ENCODE peak calls at places on chromosomes 7 and 10, in four cellular contexts. One of them, this sample, is unnamed.

GRCh38 chr7:28151965-28152364 is 28.6 kb downstream of the JAZF1 start:
- DNase-seq in tibial nerve: no peak
- DNase-seq in hepatocyte: no peak
- DNase-seq in aorta: no peak
- DNase-seq in this sample: no peak

GRCh38 chr7:157112706-157113105 is 26.0 kb upstream of the UBE3C start:
- DNase-seq in tibial nerve: no peak
- DNase-seq in aorta: no peak
- DNase-seq in hepatocyte: no peak
- DNase-seq in this sample: no peak

GRCh38 chr10:10814103-10814502 is 203.6 kb upstream of the CELF2 start:
- DNase-seq in aorta: no peak
- DNase-seq in hepatocyte: no peak
- DNase-seq in tibial nerve: no peak
- DNase-seq in this sample: no peak

GRCh38 chr10:28939352-28940157 is 262.2 kb downstream of the BAMBI start:
- DNase-seq in tibial nerve: peak; percentile 68
- DNase-seq in hepatocyte: peak; percentile 93
- DNase-seq in aorta: peak; percentile 83
- DNase-seq in this sample: peak; percentile 68

GRCh38 chr7:132117181-132117580 is 459.1 kb downstream of the PLXNA4 start:
- DNase-seq in tibial nerve: no peak
- DNase-seq in aorta: no peak
- DNase-seq in hepatocyte: peak; percentile 27
- DNase-seq in this sample: no peak

GRCh38 chr7:30750574-30751256 is 1.2 kb upstream of the INMT start:
- DNase-seq in tibial nerve: peak; percentile 54
- DNase-seq in hepatocyte: peak; percentile 45
- DNase-seq in aorta: peak; percentile 86
- DNase-seq in this sample: peak; percentile 75

GRCh38 chr10:99854860-99855259 is 72.4 kb downstream of the ABCC2 start:
- DNase-seq in hepatocyte: peak; percentile 59
- DNase-seq in aorta: no peak
- DNase-seq in tibial nerve: peak; percentile 41
- DNase-seq in this sample: no peak

GRCh38 chr10:43250925-43251663 is 15.8 kb downstream of the RASGEF1A start:
- DNase-seq in tibial nerve: no peak
- DNase-seq in aorta: no peak
- DNase-seq in hepatocyte: no peak
- DNase-seq in this sample: peak; percentile 49

GRCh38 chr7:106534271-106534846 is 126.6 kb downstream of the CCDC71L start:
- DNase-seq in aorta: no peak
- DNase-seq in hepatocyte: no peak
- DNase-seq in tibial nerve: no peak
- DNase-seq in this sample: no peak

GRCh38 chr10:79200346-79200745 is 131.6 kb downstream of the ZMIZ1 start:
- DNase-seq in hepatocyte: no peak
- DNase-seq in tibial nerve: no peak
- DNase-seq in aorta: no peak
- DNase-seq in this sample: no peak

GRCh38 chr10:48693206-48693605 is 8.5 kb downstream of the WDFY4 start:
- DNase-seq in tibial nerve: no peak
- DNase-seq in hepatocyte: no peak
- DNase-seq in aorta: no peak
- DNase-seq in this sample: no peak

GRCh38 chr10:119480667-119481066 is 61.9 kb downstream of the RGS10 start:
- DNase-seq in hepatocyte: no peak
- DNase-seq in tibial nerve: no peak
- DNase-seq in aorta: no peak
- DNase-seq in this sample: no peak

GRCh38 chr10:8498881-8499280 is 444.4 kb downstream of the GATA3 start:
- DNase-seq in tibial nerve: no peak
- DNase-seq in hepatocyte: no peak
- DNase-seq in aorta: no peak
- DNase-seq in this sample: no peak

GRCh38 chr7:27784399-27785053 is 44.6 kb downstream of the TAX1BP1 start:
- DNase-seq in hepatocyte: peak; percentile 59
- DNase-seq in tibial nerve: peak; percentile 14
- DNase-seq in aorta: no peak
- DNase-seq in this sample: no peak

GRCh38 chr7:104980969-104981670 is 32.9 kb upstream of the KMT2E start:
- DNase-seq in aorta: no peak
- DNase-seq in hepatocyte: peak; percentile 81
- DNase-seq in tibial nerve: no peak
- DNase-seq in this sample: no peak

GRCh38 chr7:79529214-79529895 is 75.9 kb upstream of the MAGI2 start:
- DNase-seq in aorta: no peak
- DNase-seq in hepatocyte: no peak
- DNase-seq in tibial nerve: no peak
- DNase-seq in this sample: no peak

GRCh38 chr10:110426294-110427153 is 71.2 kb upstream of the DUSP5 start:
- DNase-seq in aorta: peak; percentile 77
- DNase-seq in hepatocyte: no peak
- DNase-seq in tibial nerve: peak; percentile 55
- DNase-seq in this sample: peak; percentile 42

GRCh38 chr7:136114966-136115762 is 138.0 kb upstream of the MTPN start:
- DNase-seq in aorta: no peak
- DNase-seq in tibial nerve: no peak
- DNase-seq in hepatocyte: peak; percentile 61
- DNase-seq in this sample: no peak

GRCh38 chr7:80588591-80588990 is 49.9 kb upstream of the CD36 start:
- DNase-seq in aorta: no peak
- DNase-seq in hepatocyte: no peak
- DNase-seq in tibial nerve: no peak
- DNase-seq in this sample: no peak

GRCh38 chr7:19106308-19107141 is 10.9 kb downstream of the TWIST1 start:
- DNase-seq in tibial nerve: no peak
- DNase-seq in hepatocyte: no peak
- DNase-seq in aorta: peak; percentile 75
- DNase-seq in this sample: no peak

GRCh38 chr10:108902491-108903250 is 1020.6 kb downstream of the XPNPEP1 start:
- DNase-seq in hepatocyte: no peak
- DNase-seq in aorta: no peak
- DNase-seq in tibial nerve: no peak
- DNase-seq in this sample: no peak

GRCh38 chr7:106947244-106947728 is 82.2 kb downstream of the PIK3CG start:
- DNase-seq in hepatocyte: peak; percentile 77
- DNase-seq in aorta: no peak
- DNase-seq in tibial nerve: peak; percentile 77
- DNase-seq in this sample: no peak

GRCh38 chr7:46352335-46352954 is 431.4 kb upstream of the IGFBP3 start:
- DNase-seq in tibial nerve: peak; percentile 49
- DNase-seq in hepatocyte: peak; percentile 68
- DNase-seq in aorta: no peak
- DNase-seq in this sample: no peak

GRCh38 chr10:17348111-17349008 is 106.0 kb downstream of the ST8SIA6 start:
- DNase-seq in tibial nerve: peak; percentile 10
- DNase-seq in aorta: peak; percentile 90
- DNase-seq in hepatocyte: peak; percentile 17
- DNase-seq in this sample: no peak

GRCh38 chr10:107103174-107104025 is 61.1 kb downstream of the SORCS1 start:
- DNase-seq in aorta: no peak
- DNase-seq in hepatocyte: no peak
- DNase-seq in tibial nerve: no peak
- DNase-seq in this sample: no peak

GRCh38 chr10:47190802-47191450 is 109.1 kb upstream of the GDF10 start:
- DNase-seq in tibial nerve: no peak
- DNase-seq in hepatocyte: no peak
- DNase-seq in aorta: no peak
- DNase-seq in this sample: no peak

GRCh38 chr7:82264752-82265305 is 178.7 kb downstream of the CACNA2D1 start:
- DNase-seq in hepatocyte: no peak
- DNase-seq in tibial nerve: no peak
- DNase-seq in aorta: no peak
- DNase-seq in this sample: no peak

GRCh38 chr7:82816272-82816671 is 346.4 kb downstream of the PCLO start:
- DNase-seq in aorta: no peak
- DNase-seq in tibial nerve: no peak
- DNase-seq in hepatocyte: no peak
- DNase-seq in this sample: no peak

GRCh38 chr7:5494683-5495561 is 71.3 kb upstream of the TNRC18 start:
- DNase-seq in tibial nerve: peak; percentile 68
- DNase-seq in aorta: peak; percentile 92
- DNase-seq in hepatocyte: peak; percentile 92
- DNase-seq in this sample: peak; percentile 89

GRCh38 chr10:120962386-120963052 is 111.4 kb downstream of the WDR11 start:
- DNase-seq in tibial nerve: no peak
- DNase-seq in aorta: no peak
- DNase-seq in hepatocyte: no peak
- DNase-seq in this sample: no peak
- H3K4me3 ChIP-seq in tibial nerve: no peak overlapping the region
- H3K4me3 ChIP-seq in aorta: no peak overlapping the region
- H3K4me3 ChIP-seq in hepatocyte: no peak overlapping the region
- H3K4me3 ChIP-seq in this sample: no peak overlapping the region

DNA sequence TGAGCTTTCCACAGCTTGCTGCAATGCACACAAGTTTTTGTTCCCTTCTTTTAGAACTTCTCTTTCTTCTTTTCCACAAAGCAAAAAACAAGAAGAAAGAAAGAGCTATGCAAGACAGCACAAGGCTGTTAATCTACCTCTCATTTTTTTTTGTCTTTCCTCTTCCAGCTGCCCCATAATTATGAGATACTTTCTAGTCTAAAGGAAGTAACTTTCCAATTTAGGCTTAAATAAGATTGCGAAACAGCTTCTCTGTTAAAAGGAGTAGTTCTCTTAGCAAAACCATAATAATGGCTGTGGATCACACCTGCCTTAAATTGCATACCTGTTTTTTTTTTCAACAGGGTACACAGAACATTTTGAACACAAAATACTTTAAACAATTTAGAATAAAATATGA is 56.0 kb downstream of the NDUFB2 start:
- DNase-seq in hepatocyte: no peak
- DNase-seq in tibial nerve: no peak
- DNase-seq in aorta: no peak
- DNase-seq in this sample: no peak
- H3K9me3 ChIP-seq in hepatocyte: no peaks in the 10 kb centered on the region
- H3K9me3 ChIP-seq in tibial nerve: no peaks in the 10 kb centered on the region
- H3K9me3 ChIP-seq in aorta: no peaks in the 10 kb centered on the region
- H3K9me3 ChIP-seq in this sample: no peaks in the 10 kb centered on the region

DNA sequence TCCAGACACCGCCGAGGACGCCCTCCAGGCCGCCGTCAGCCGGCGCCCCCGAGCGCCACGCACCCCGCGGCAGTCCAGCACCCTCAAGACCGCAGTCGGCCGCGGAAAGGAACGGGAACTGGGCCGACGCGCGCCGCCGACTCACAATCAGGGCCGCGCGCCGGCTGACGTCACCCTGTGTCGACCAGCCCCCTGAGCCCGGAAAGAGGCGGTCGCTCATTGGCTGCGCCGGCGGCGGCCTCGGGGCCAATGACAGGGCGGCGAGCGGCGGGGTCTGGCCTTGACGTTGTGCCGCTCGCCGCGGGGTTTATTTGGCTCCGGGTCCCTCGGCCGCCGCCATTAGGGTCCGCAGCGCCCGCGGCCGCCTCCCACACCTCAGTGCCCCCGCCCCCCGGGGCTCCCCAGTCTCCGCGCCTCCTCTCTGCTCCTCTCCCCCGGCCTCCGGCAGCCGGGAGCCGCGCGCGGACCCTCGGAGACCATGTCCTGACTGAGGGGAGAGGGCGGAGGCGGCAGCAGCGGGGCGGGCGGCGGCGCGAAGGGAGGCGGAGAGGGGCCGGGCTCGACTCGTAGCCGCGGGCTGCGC is 25.2 kb upstream of the ZRANB1 start:
- DNase-seq in hepatocyte: peak; percentile 99
- DNase-seq in aorta: peak; percentile 100
- DNase-seq in tibial nerve: peak; percentile 98
- DNase-seq in this sample: peak; percentile 99
- H3K4me3 ChIP-seq in hepatocyte: peak overlapping the region; percentile 86
- H3K4me3 ChIP-seq in aorta: peak overlapping the region; percentile 92
- H3K4me3 ChIP-seq in tibial nerve: peak overlapping the region; percentile 97
- H3K4me3 ChIP-seq in this sample: peak overlapping the region; percentile 71

GRCh38 chr7:4268040-4268965 is 413.8 kb upstream of the FOXK1 start:
- DNase-seq in hepatocyte: no peak
- DNase-seq in aorta: no peak
- DNase-seq in tibial nerve: no peak
- DNase-seq in this sample: no peak

GRCh38 chr7:4266270-4267040 is 415.6 kb upstream of the FOXK1 start:
- DNase-seq in aorta: no peak
- DNase-seq in hepatocyte: no peak
- DNase-seq in tibial nerve: no peak
- DNase-seq in this sample: no peak

GRCh38 chr7:4265676-4266075 is 416.4 kb upstream of the FOXK1 start:
- DNase-seq in tibial nerve: no peak
- DNase-seq in hepatocyte: no peak
- DNase-seq in aorta: no peak
- DNase-seq in this sample: no peak

GRCh38 chr7:4269086-4269485 is 413.0 kb upstream of the FOXK1 start:
- DNase-seq in hepatocyte: no peak
- DNase-seq in aorta: no peak
- DNase-seq in tibial nerve: no peak
- DNase-seq in this sample: no peak

DNA sequence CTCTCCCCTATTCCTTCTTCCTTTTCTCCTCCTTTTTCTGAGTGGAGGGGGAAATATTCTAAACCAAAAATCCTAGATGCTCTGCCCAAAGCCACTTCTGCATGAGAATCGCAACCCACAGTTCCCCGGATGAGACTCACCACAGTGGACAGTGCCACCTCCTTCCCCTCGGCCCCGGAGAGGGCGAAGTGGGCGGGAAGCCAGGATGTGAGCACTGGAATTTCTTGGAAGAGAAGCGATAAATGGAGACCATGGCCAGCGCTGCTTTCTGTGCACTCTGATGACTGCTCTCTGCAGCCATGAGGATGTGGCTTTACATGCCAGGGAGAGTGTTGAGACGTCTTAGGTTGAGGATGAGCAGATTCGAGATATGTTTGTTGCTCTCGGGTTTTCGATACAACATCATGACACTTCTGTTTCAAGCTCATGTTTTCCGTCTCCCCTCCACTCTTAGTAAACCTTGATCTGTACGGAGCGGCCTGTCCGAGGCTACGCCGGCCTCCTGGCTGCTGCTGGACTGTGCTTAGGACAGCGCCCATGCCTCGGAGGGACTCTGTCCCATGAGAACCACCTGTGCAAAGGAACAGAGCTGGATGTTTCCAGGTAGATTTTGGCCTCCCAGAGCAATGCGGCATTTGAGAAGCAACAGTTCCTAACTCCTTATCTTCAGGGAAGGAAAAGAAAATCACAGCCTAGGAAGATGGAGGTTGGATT is 414.6 kb upstream of the FOXK1 start:
- DNase-seq in tibial nerve: no peak
- DNase-seq in aorta: no peak
- DNase-seq in hepatocyte: no peak
- DNase-seq in this sample: no peak
- H3K9me3 ChIP-seq in tibial nerve: no peaks in the 10 kb centered on the region
- H3K9me3 ChIP-seq in aorta: no peaks in the 10 kb centered on the region
- H3K9me3 ChIP-seq in hepatocyte: no peaks in the 10 kb centered on the region
- H3K9me3 ChIP-seq in this sample: no peaks in the 10 kb centered on the region